ENCODE peak calls at places on chromosomes 12 and 14, in six cellular contexts. One of them, this sample, is unnamed.

GRCh38 chr12:30286345-30286926 is 409.2 kb downstream of the IPO8 start:
- DNase-seq in lung: no peak
- DNase-seq in WERI-Rb-1: peak
- DNase-seq in WTC11: no peak
- DNase-seq in left ventricle myocardium inferior: no peak
- DNase-seq in tibial artery: no peak
- DNase-seq in this sample: no peak

GRCh38 chr14:89206426-89206825 is 210.6 kb downstream of the FOXN3 start:
- DNase-seq in lung: no peak
- DNase-seq in WERI-Rb-1: no peak
- DNase-seq in WTC11: no peak
- DNase-seq in left ventricle myocardium inferior: no peak
- DNase-seq in tibial artery: no peak
- DNase-seq in this sample: no peak

GRCh38 chr12:84950971-84951546 is 38.5 kb upstream of the SLC6A15 start:
- DNase-seq in lung: no peak
- DNase-seq in WERI-Rb-1: no peak
- DNase-seq in WTC11: no peak
- DNase-seq in left ventricle myocardium inferior: no peak
- DNase-seq in tibial artery: no peak
- DNase-seq in this sample: no peak

GRCh38 chr14:59093889-59094288 is 94.6 kb upstream of the DAAM1 start:
- DNase-seq in lung: no peak
- DNase-seq in WERI-Rb-1: no peak
- DNase-seq in WTC11: no peak
- DNase-seq in left ventricle myocardium inferior: no peak
- DNase-seq in tibial artery: no peak
- DNase-seq in this sample: no peak

GRCh38 chr12:8912910-8913309 is 1.4 kb upstream of the PHC1 start:
- DNase-seq in lung: no peak
- DNase-seq in WERI-Rb-1: peak
- DNase-seq in WTC11: peak
- DNase-seq in left ventricle myocardium inferior: no peak
- DNase-seq in tibial artery: no peak
- DNase-seq in this sample: no peak

GRCh38 chr12:104682790-104683279 is 226.1 kb downstream of the CHST11 start:
- DNase-seq in lung: peak
- DNase-seq in WERI-Rb-1: no peak
- DNase-seq in WTC11: no peak
- DNase-seq in left ventricle myocardium inferior: no peak
- DNase-seq in tibial artery: no peak
- DNase-seq in this sample: no peak

GRCh38 chr12:111597731-111598636 is 1.1 kb downstream of the ATXN2 start:
- DNase-seq in lung: peak
- DNase-seq in WERI-Rb-1: peak
- DNase-seq in WTC11: peak
- DNase-seq in left ventricle myocardium inferior: peak
- DNase-seq in tibial artery: peak
- DNase-seq in this sample: peak

GRCh38 chr12:108446766-108447165 is 68.3 kb upstream of the FICD start:
- DNase-seq in lung: no peak
- DNase-seq in WERI-Rb-1: no peak
- DNase-seq in WTC11: no peak
- DNase-seq in left ventricle myocardium inferior: peak
- DNase-seq in tibial artery: no peak
- DNase-seq in this sample: no peak

GRCh38 chr14:79514700-79515099 is 696.6 kb downstream of the DIO2 start:
- DNase-seq in lung: no peak
- DNase-seq in WERI-Rb-1: no peak
- DNase-seq in WTC11: no peak
- DNase-seq in left ventricle myocardium inferior: no peak
- DNase-seq in tibial artery: no peak
- DNase-seq in this sample: no peak

GRCh38 chr12:60266381-60266852 is 670.6 kb downstream of the SLC16A7 start:
- DNase-seq in lung: no peak
- DNase-seq in WERI-Rb-1: no peak
- DNase-seq in WTC11: no peak
- DNase-seq in left ventricle myocardium inferior: no peak
- DNase-seq in tibial artery: no peak
- DNase-seq in this sample: no peak

GRCh38 chr14:96072746-96073145 is 33.6 kb downstream of the C14orf132 start:
- DNase-seq in lung: no peak
- DNase-seq in WERI-Rb-1: no peak
- DNase-seq in WTC11: no peak
- DNase-seq in left ventricle myocardium inferior: no peak
- DNase-seq in tibial artery: no peak
- DNase-seq in this sample: no peak

GRCh38 chr12:54032220-54032619 is 630 bp upstream of the HOXC5 start:
- DNase-seq in lung: no peak
- DNase-seq in WERI-Rb-1: no peak
- DNase-seq in WTC11: no peak
- DNase-seq in left ventricle myocardium inferior: no peak
- DNase-seq in tibial artery: no peak
- DNase-seq in this sample: no peak

GRCh38 chr14:103014466-103015319 is 42.7 kb downstream of the CDC42BPB start:
- DNase-seq in lung: no peak
- DNase-seq in WERI-Rb-1: no peak
- DNase-seq in WTC11: no peak
- DNase-seq in left ventricle myocardium inferior: no peak
- DNase-seq in tibial artery: no peak
- DNase-seq in this sample: no peak

GRCh38 chr14:39988939-39989338 is 556.7 kb upstream of the FBXO33 start:
- DNase-seq in lung: no peak
- DNase-seq in WERI-Rb-1: no peak
- DNase-seq in WTC11: no peak
- DNase-seq in left ventricle myocardium inferior: no peak
- DNase-seq in tibial artery: no peak
- DNase-seq in this sample: no peak

GRCh38 chr14:100056964-100057817 is 8.0 kb upstream of the EVL start:
- DNase-seq in lung: no peak
- DNase-seq in WERI-Rb-1: no peak
- DNase-seq in WTC11: no peak
- DNase-seq in left ventricle myocardium inferior: no peak
- DNase-seq in tibial artery: no peak
- DNase-seq in this sample: no peak

GRCh38 chr14:63654346-63654745 is 12.7 kb upstream of the WDR89 start:
- DNase-seq in lung: no peak
- DNase-seq in WERI-Rb-1: no peak
- DNase-seq in WTC11: no peak
- DNase-seq in left ventricle myocardium inferior: no peak
- DNase-seq in tibial artery: no peak
- DNase-seq in this sample: no peak

DNA sequence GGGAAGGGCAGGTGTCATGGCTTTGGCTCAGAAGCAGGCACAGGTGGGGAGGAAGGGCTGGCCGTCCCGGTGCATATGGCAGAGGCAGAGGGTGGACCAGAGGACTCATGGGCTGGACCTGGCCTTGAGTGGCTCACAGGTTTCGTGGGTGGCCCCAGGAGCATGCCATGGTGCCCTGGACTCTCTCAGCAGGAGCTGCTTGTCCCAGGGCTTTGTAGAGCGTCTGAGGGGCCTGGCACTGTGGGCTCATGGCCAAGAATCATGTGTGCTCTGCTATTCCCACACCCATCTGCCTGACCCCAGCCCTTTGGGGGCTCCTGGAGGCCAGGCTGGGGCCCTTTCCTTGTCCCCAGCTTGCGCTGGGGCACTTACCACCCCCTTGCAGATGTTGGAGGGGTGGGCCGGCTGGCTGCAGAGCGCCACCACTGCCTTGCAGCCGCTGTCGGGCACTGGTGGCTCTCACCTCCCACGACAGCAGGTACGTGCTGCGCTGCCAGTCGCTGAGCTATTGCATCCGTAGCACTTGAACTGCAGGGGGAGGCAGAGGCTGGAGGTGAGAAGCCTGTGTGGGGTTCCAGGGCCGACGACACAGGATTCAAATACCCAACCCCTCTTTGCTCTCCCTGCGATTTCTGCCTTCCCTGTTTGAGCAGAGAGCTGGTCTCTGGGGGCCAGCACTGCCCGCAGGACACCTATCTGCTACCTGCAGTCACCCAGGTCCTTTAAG is 187.4 kb upstream of the PRMT8 start:
- DNase-seq in lung: no peak
- DNase-seq in WERI-Rb-1: no peak
- DNase-seq in WTC11: peak
- DNase-seq in left ventricle myocardium inferior: no peak
- DNase-seq in tibial artery: no peak
- DNase-seq in this sample: no peak
- TF ChIP-seq CTCF in lung: no peak
- TF ChIP-seq CTCF in WERI-Rb-1: peak
- TF ChIP-seq CTCF in WTC11: peak
- TF ChIP-seq CTCF in left ventricle myocardium inferior: no peak
- TF ChIP-seq CTCF in tibial artery: no peak
- TF ChIP-seq CTCF in this sample: no peak

GRCh38 chr12:115064296-115064695 is 380.3 kb upstream of the TBX3 start:
- DNase-seq in lung: no peak
- DNase-seq in WERI-Rb-1: no peak
- DNase-seq in WTC11: no peak
- DNase-seq in left ventricle myocardium inferior: no peak
- DNase-seq in tibial artery: no peak
- DNase-seq in this sample: no peak
- TF ChIP-seq CTCF in lung: no peak
- TF ChIP-seq CTCF in WERI-Rb-1: no peak
- TF ChIP-seq CTCF in WTC11: no peak
- TF ChIP-seq CTCF in left ventricle myocardium inferior: no peak
- TF ChIP-seq CTCF in tibial artery: no peak
- TF ChIP-seq CTCF in this sample: no peak

DNA sequence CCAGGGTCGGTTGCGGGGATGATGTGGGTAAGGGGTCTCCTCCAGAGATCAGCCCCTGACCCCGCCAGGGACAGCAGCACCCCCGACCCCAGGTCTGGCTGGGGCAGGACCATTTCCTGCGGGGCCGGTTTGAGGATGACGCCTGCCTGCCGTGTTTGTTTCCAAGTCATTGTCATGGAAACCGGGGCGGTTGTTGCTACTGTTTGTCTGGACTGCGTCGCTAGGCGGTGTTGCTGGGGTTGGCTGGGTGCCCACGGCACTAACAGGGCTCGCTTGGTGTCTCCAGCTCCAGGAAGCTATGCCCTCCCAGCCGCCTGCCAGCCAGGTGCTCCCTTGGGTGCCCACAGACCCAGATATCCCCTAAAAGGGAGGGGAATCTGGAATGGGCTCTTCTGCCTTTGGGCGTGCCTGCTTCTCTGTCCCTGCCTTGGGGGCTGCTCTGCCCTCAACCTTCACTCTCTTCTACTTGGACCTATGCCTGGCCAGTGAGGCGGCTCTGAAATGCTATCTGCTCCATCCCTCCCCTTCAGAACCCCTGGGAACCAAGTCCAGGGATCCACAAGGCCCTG is 4.7 kb upstream of the CRIP1 start:
- DNase-seq in lung: peak
- DNase-seq in WERI-Rb-1: no peak
- DNase-seq in WTC11: peak
- DNase-seq in left ventricle myocardium inferior: peak
- DNase-seq in tibial artery: peak
- DNase-seq in this sample: peak
- TF ChIP-seq CTCF in lung: no peak
- TF ChIP-seq CTCF in WERI-Rb-1: no peak
- TF ChIP-seq CTCF in WTC11: no peak
- TF ChIP-seq CTCF in left ventricle myocardium inferior: peak
- TF ChIP-seq CTCF in tibial artery: no peak
- TF ChIP-seq CTCF in this sample: no peak

DNA sequence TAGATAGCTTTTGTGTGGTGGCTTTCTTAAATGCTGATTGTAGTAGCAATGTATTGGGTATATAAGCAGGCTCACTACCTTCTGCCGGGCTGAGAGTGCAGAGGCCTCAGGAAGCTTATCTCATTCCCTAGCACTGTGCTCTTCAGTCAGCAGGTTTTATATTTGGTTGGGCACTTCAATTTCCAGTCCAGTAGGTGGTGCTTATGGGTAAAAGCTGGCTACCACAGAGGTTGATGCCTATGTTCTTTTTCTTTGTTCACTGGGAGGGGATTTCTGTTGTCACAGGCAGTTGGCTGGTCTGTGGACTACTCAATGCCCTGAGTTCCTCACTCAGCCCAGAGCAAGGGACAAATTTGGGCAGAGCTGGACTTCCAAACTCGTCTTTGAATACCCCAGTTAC is 43.0 kb upstream of the GLIPR1 start:
- DNase-seq in lung: no peak
- DNase-seq in WERI-Rb-1: no peak
- DNase-seq in WTC11: no peak
- DNase-seq in left ventricle myocardium inferior: no peak
- DNase-seq in tibial artery: no peak
- DNase-seq in this sample: no peak
- TF ChIP-seq CTCF in lung: peak
- TF ChIP-seq CTCF in WERI-Rb-1: peak
- TF ChIP-seq CTCF in WTC11: no peak
- TF ChIP-seq CTCF in left ventricle myocardium inferior: peak
- TF ChIP-seq CTCF in tibial artery: no peak
- TF ChIP-seq CTCF in this sample: no peak

GRCh38 chr14:73782623-73783022 is 68.4 kb upstream of the PNMA1 start:
- DNase-seq in lung: no peak
- DNase-seq in WERI-Rb-1: no peak
- DNase-seq in WTC11: no peak
- DNase-seq in left ventricle myocardium inferior: no peak
- DNase-seq in tibial artery: no peak
- DNase-seq in this sample: no peak

GRCh38 chr14:73783107-73783727 is 68.4 kb upstream of the PTGR2 start:
- DNase-seq in lung: no peak
- DNase-seq in WERI-Rb-1: no peak
- DNase-seq in WTC11: no peak
- DNase-seq in left ventricle myocardium inferior: no peak
- DNase-seq in tibial artery: no peak
- DNase-seq in this sample: no peak

GRCh38 chr14:73784988-73785313 is 66.7 kb upstream of the PTGR2 start:
- DNase-seq in lung: no peak
- DNase-seq in WERI-Rb-1: no peak
- DNase-seq in WTC11: no peak
- DNase-seq in left ventricle myocardium inferior: no peak
- DNase-seq in tibial artery: no peak
- DNase-seq in this sample: no peak

GRCh38 chr14:73785336-73785833 is 66.2 kb upstream of the PTGR2 start:
- DNase-seq in lung: no peak
- DNase-seq in WERI-Rb-1: peak
- DNase-seq in WTC11: no peak
- DNase-seq in left ventricle myocardium inferior: no peak
- DNase-seq in tibial artery: no peak
- DNase-seq in this sample: no peak

GRCh38 chr14:73784065-73784987 is 67.3 kb upstream of the PTGR2 start:
- DNase-seq in lung: no peak
- DNase-seq in WERI-Rb-1: no peak
- DNase-seq in WTC11: no peak
- DNase-seq in left ventricle myocardium inferior: no peak
- DNase-seq in tibial artery: no peak
- DNase-seq in this sample: no peak
- TF ChIP-seq CTCF in lung: no peak
- TF ChIP-seq CTCF in WERI-Rb-1: no peak
- TF ChIP-seq CTCF in WTC11: no peak
- TF ChIP-seq CTCF in left ventricle myocardium inferior: no peak
- TF ChIP-seq CTCF in tibial artery: no peak
- TF ChIP-seq CTCF in this sample: no peak

This sample was measured in omental fat pad.